ENCODE peak calls at places on chromosomes 16 and 17, in seven cellular contexts. I, N, Z, K, L, P and Y are unnamed samples.

GRCh38 chr16:57304169-57305061 is 19.9 kb upstream of the PLLP start:
- DNase-seq in Z (peak; percentile 75), L (peak; percentile 72), P (no peak), N (peak; percentile 29), K (peak; percentile 39), I (peak; percentile 49), Y (peak; percentile 36)

GRCh38 chr17:48181653-48182052 is 74.1 kb downstream of the SNX11 start:
- DNase-seq in L (peak; percentile 25), Z (no peak), N (peak; percentile 41), I (peak; percentile 45), P (no peak), K (peak; percentile 20), Y (peak; percentile 18)

GRCh38 chr17:45851464-45851863 is 6.8 kb downstream of the SPPL2C start:
- DNase-seq in L (no peak), I (no peak), P (no peak), Z (no peak), K (no peak), N (no peak), Y (no peak)

GRCh38 chr17:17348872-17349723 is 45.9 kb downstream of the NT5M start:
- DNase-seq in Z (no peak), P (no peak), I (no peak), N (no peak), K (no peak), L (no peak), Y (peak; percentile 53)

GRCh38 chr17:63039899-63040602 is 74.0 kb downstream of the TANC2 start:
- DNase-seq in Z (no peak), I (peak; percentile 70), N (peak; percentile 59), K (peak; percentile 76), L (no peak), P (no peak), Y (peak; percentile 76)

GRCh38 chr17:66466933-66467367 is 164.5 kb downstream of the PRKCA start:
- DNase-seq in K (peak; percentile 99), P (no peak), Z (no peak), I (peak; percentile 99), N (peak; percentile 98), L (no peak), Y (peak; percentile 98)

GRCh38 chr17:50931003-50931878 is 65.1 kb upstream of the TOB1 start:
- DNase-seq in Z (peak; percentile 91), I (peak; percentile 86), L (peak; percentile 77), K (peak; percentile 79), N (peak; percentile 76), P (peak; percentile 90), Y (peak; percentile 96)

GRCh38 chr17:46818929-46819859 is 702 bp upstream of the WNT3 start:
- DNase-seq in Z (peak; percentile 49), P (no peak), K (no peak), L (no peak), N (no peak), I (no peak), Y (peak; percentile 38)

GRCh38 chr17:64773836-64774761 is 112.0 kb upstream of the SMURF2 start:
- DNase-seq in P (no peak), L (peak; percentile 90), N (peak; percentile 90), Z (peak; percentile 85), K (peak; percentile 48), I (peak; percentile 51), Y (peak; percentile 53)
- TF ChIP-seq CTCF in P (peak; percentile 29), L (no peak), N (peak; percentile 71), Z (peak; percentile 31), K (peak; percentile 44), I (peak; percentile 63), Y (peak; percentile 64)

DNA sequence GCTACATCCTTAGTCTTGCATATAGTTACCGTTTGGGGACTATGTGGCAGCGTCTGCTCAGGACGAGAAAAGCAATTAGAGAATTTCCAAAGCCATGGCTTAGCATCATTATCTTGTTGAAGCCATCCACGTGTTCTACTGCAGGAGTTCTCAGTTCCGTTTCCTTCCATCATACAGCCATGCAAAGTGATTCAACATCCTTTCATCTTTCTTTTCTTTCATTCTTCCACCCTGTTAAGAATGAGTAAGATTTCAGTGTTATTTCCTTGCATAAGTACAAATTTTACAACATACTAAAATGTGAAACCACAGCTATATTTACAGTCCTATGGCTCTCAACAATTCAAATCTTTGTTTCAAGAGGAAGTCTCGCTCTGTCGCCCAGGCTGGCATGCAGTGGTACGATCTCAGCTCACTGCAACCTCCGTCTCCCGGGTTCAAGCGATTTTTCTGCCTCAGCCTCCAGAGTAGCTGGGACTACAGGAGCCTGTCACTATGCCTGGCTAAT is 3.8 kb downstream of the MARF1 start:
- DNase-seq in N (no peak), K (no peak), P (no peak), Z (no peak), L (no peak), I (no peak), Y (no peak)
- H3K4me3 ChIP-seq in N (no peak overlapping the region), K (no peak overlapping the region), P (no peak overlapping the region), Z (no peak overlapping the region), L (no peak overlapping the region), I (no peak overlapping the region), Y (no peak overlapping the region)

GRCh38 chr17:21165922-21166598 is 39.3 kb downstream of the DHRS7B start:
- DNase-seq in N (no peak), P (peak; percentile 80), K (no peak), L (no peak), Z (no peak), I (no peak), Y (no peak)

GRCh38 chr17:21162394-21162775 is 35.6 kb downstream of the DHRS7B start:
- DNase-seq in K (no peak), Z (no peak), L (no peak), I (no peak), P (no peak), N (no peak), Y (no peak)

GRCh38 chr17:21163101-21163500 is 36.3 kb downstream of the DHRS7B start:
- DNase-seq in P (no peak), Z (no peak), I (no peak), K (no peak), N (no peak), L (no peak), Y (no peak)

GRCh38 chr17:21166599-21167265 is 40.0 kb downstream of the DHRS7B start:
- DNase-seq in I (no peak), P (no peak), K (peak; percentile 74), Z (no peak), L (no peak), N (peak; percentile 4), Y (peak; percentile 29)

GRCh38 chr17:21164226-21165019 is 37.7 kb downstream of the DHRS7B start:
- DNase-seq in Z (no peak), K (no peak), P (no peak), I (no peak), L (no peak), N (no peak), Y (no peak)
- TF ChIP-seq CTCF in Z (no peak), K (no peak), P (no peak), I (no peak), L (no peak), N (no peak), Y (no peak)

GRCh38 chr16:9141813-9142212 is 50.4 kb downstream of the HAPSTR1 start:
- DNase-seq in L (no peak), K (no peak), P (no peak), N (no peak), Z (peak; percentile 34), I (no peak), Y (no peak)

GRCh38 chr16:9139965-9140364 is 48.5 kb downstream of the HAPSTR1 start:
- DNase-seq in I (no peak), L (no peak), P (no peak), N (peak; percentile 44), Z (peak; percentile 20), K (peak; percentile 39), Y (no peak)

GRCh38 chr16:9138021-9138680 is 46.7 kb downstream of the HAPSTR1 start:
- DNase-seq in K (no peak), N (no peak), Z (peak; percentile 26), P (no peak), I (no peak), L (no peak), Y (no peak)

GRCh38 chr16:9136596-9136995 is 45.2 kb downstream of the HAPSTR1 start:
- DNase-seq in P (no peak), K (no peak), N (no peak), I (no peak), Z (peak; percentile 35), L (no peak), Y (no peak)

DNA sequence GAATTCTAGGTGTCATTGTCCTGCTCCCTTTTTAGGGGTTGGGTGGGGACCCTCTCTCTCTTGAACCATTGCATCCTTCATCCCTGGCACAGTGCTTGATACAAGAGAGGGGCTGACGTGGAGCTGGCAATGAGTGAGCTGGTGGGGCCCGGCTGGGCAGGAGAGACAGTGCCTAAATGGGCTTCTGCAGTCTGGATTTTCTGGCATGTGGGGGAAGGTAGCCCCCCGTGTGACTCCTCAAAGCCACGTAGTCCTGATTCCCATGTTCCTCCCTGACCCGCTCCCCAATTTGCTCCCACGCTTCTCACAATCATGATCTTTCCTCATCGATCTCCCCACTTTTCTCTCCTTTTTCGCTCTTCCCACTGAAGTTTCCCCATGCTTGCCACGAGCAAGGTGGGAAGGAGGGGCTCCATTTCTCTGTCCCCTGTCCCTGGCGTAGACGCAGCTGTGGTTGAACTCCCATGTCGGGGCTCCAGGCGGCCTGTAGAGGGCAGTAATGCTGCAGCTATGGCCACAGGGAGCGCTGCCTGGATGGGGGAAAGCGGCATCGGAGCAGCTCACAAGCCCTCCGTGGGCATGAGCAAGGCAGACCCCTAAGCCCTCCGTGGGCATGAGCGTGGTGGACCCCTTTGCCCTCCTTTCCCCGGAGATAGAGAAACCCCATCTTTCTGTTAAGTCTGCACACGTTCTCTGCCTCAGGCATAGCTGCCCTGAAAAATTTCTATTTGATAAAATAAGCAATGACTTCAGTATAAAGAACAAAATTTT is 47.5 kb downstream of the HAPSTR1 start:
- DNase-seq in L (peak; percentile 72), P (peak; percentile 64), Z (peak; percentile 81), I (peak; percentile 60), K (peak; percentile 59), N (peak; percentile 61), Y (peak; percentile 39)
- H3K4me3 ChIP-seq in L (no peak overlapping the region), P (peak overlapping the region; percentile 36), Z (peak overlapping the region; percentile 5), I (peak overlapping the region; percentile 17), K (no peak overlapping the region), N (no peak overlapping the region), Y (peak overlapping the region; percentile 4)

GRCh38 chr17:73838815-73839214 is 194.6 kb upstream of the SDK2 start:
- DNase-seq in P (no peak), K (no peak), L (no peak), Z (no peak), I (no peak), N (no peak), Y (no peak)

GRCh38 chr17:73840829-73841228 is 196.6 kb upstream of the SDK2 start:
- DNase-seq in N (no peak), I (no peak), L (no peak), P (no peak), K (no peak), Z (no peak), Y (no peak)

GRCh38 chr17:73835605-73836004 is 191.4 kb upstream of the SDK2 start:
- DNase-seq in L (no peak), K (no peak), P (no peak), N (no peak), Z (no peak), I (no peak), Y (no peak)

GRCh38 chr17:73841431-73842060 is 197.3 kb upstream of the SDK2 start:
- DNase-seq in K (peak; percentile 48), L (no peak), I (no peak), P (no peak), Z (no peak), N (no peak), Y (no peak)
- TF ChIP-seq CTCF in K (peak; percentile 91), L (peak; percentile 53), I (peak; percentile 39), P (peak; percentile 69), Z (peak; percentile 45), N (peak; percentile 33), Y (peak; percentile 17)